ENCODE peak calls at places on chromosomes 6 and 20, in ten cellular contexts. T is AG08395, B is cardiac fibroblast, F is brain microvascular endothelial cell, Z is NCI-H187, W is NCI-H2081, L is GM10248, C is B cell, P is MCF 10A, K is esophagus muscularis mucosa. N is an unnamed sample.

GRCh38 chr20:43357352-43357751 is 100.3 kb upstream of the SRSF6 start:
- DNase-seq in W (no peak), C (no peak), F (no peak), L (no peak), B (no peak), K (no peak), P (no peak), T (no peak), Z (no peak), N (no peak)

GRCh38 chr6:22926613-22927348 is 357.4 kb downstream of the HDGFL1 start:
- DNase-seq in W (no peak), T (no peak), P (no peak), Z (no peak), B (peak), K (no peak), F (no peak), C (no peak), L (no peak), N (no peak)

GRCh38 chr6:5865492-5866031 is 141.2 kb downstream of the NRN1 start:
- DNase-seq in T (no peak), C (no peak), K (no peak), L (no peak), W (no peak), P (no peak), B (no peak), Z (no peak), F (no peak), N (no peak)

GRCh38 chr6:41523957-41524633 is 22.1 kb upstream of the FOXP4 start:
- DNase-seq in B (no peak), L (no peak), K (no peak), W (peak), F (no peak), C (no peak), P (no peak), T (no peak), Z (no peak), N (no peak)

GRCh38 chr6:21595265-21595950 is 1.9 kb downstream of the SOX4 start:
- DNase-seq in T (no peak), Z (no peak), P (peak), W (peak), C (peak), K (no peak), B (peak), F (no peak), L (peak), N (peak)

GRCh38 chr6:39224523-39225182 is 4.6 kb downstream of the KCNK5 start:
- DNase-seq in F (no peak), P (no peak), L (no peak), C (no peak), W (no peak), B (no peak), T (no peak), Z (no peak), K (no peak), N (no peak)

GRCh38 chr6:113586966-113587699 is 270.0 kb upstream of the MARCKS start:
- DNase-seq in K (no peak), C (no peak), Z (no peak), B (no peak), T (no peak), P (no peak), F (no peak), W (no peak), L (no peak), N (no peak)

GRCh38 chr6:6317825-6318733 is 2.4 kb downstream of the F13A1 start:
- DNase-seq in F (no peak), C (no peak), P (no peak), T (no peak), B (no peak), K (no peak), W (no peak), L (no peak), Z (no peak), N (no peak)

GRCh38 chr6:133590814-133591213 is 298.1 kb upstream of the TCF21 start:
- DNase-seq in K (no peak), C (no peak), T (no peak), L (no peak), Z (no peak), P (peak), F (no peak), W (no peak), B (no peak), N (no peak)

N was measured in AG08396.